ENCODE peak calls at places on chromosome 1, in nine cellular contexts. One of them, this sample, is unnamed.

GRCh38 chr1:171219751-171220385 is 28.4 kb upstream of the FMO1 start:
- DNase-seq in transverse colon: no peak
- DNase-seq in HepG2: no peak
- DNase-seq in K562: no peak
- DNase-seq in sigmoid colon: no peak
- DNase-seq in suprapubic skin: no peak
- DNase-seq in spleen: no peak
- DNase-seq in esophagus muscularis mucosa: no peak
- DNase-seq in stomach: no peak
- DNase-seq in this sample: peak

GRCh38 chr1:205961405-205961804 is 18.1 kb upstream of the SLC26A9 start:
- DNase-seq in HepG2: no peak
- DNase-seq in sigmoid colon: no peak
- DNase-seq in esophagus muscularis mucosa: no peak
- DNase-seq in stomach: no peak
- DNase-seq in transverse colon: no peak
- DNase-seq in K562: no peak
- DNase-seq in suprapubic skin: no peak
- DNase-seq in spleen: no peak
- DNase-seq in this sample: no peak

GRCh38 chr1:86542626-86543025 is 4.3 kb upstream of the CLCA4 start:
- DNase-seq in stomach: no peak
- DNase-seq in sigmoid colon: no peak
- DNase-seq in HepG2: no peak
- DNase-seq in K562: no peak
- DNase-seq in suprapubic skin: no peak
- DNase-seq in esophagus muscularis mucosa: no peak
- DNase-seq in spleen: no peak
- DNase-seq in transverse colon: no peak
- DNase-seq in this sample: no peak

GRCh38 chr1:188769936-188770335 is 1707.7 kb downstream of the BRINP3 start:
- DNase-seq in esophagus muscularis mucosa: no peak
- DNase-seq in spleen: no peak
- DNase-seq in transverse colon: no peak
- DNase-seq in HepG2: no peak
- DNase-seq in stomach: no peak
- DNase-seq in K562: no peak
- DNase-seq in suprapubic skin: no peak
- DNase-seq in sigmoid colon: no peak
- DNase-seq in this sample: no peak

GRCh38 chr1:85718678-85719340 is 10.6 kb upstream of the ZNHIT6 start:
- DNase-seq in esophagus muscularis mucosa: no peak
- DNase-seq in K562: no peak
- DNase-seq in stomach: no peak
- DNase-seq in sigmoid colon: no peak
- DNase-seq in spleen: no peak
- DNase-seq in transverse colon: no peak
- DNase-seq in suprapubic skin: no peak
- DNase-seq in HepG2: no peak
- DNase-seq in this sample: no peak

GRCh38 chr1:10968411-10968826 is 44.0 kb upstream of the TARDBP start:
- DNase-seq in spleen: no peak
- DNase-seq in K562: no peak
- DNase-seq in transverse colon: peak
- DNase-seq in sigmoid colon: no peak
- DNase-seq in stomach: no peak
- DNase-seq in esophagus muscularis mucosa: no peak
- DNase-seq in suprapubic skin: no peak
- DNase-seq in HepG2: no peak
- DNase-seq in this sample: no peak

GRCh38 chr1:201683397-201683796 is 144.5 kb downstream of the NAV1 start:
- DNase-seq in stomach: no peak
- DNase-seq in sigmoid colon: no peak
- DNase-seq in K562: no peak
- DNase-seq in suprapubic skin: no peak
- DNase-seq in transverse colon: no peak
- DNase-seq in spleen: no peak
- DNase-seq in esophagus muscularis mucosa: no peak
- DNase-seq in HepG2: no peak
- DNase-seq in this sample: no peak

GRCh38 chr1:169858467-169858866 is 35.2 kb downstream of the SCYL3 start:
- DNase-seq in HepG2: no peak
- DNase-seq in stomach: no peak
- DNase-seq in transverse colon: no peak
- DNase-seq in suprapubic skin: no peak
- DNase-seq in esophagus muscularis mucosa: no peak
- DNase-seq in sigmoid colon: no peak
- DNase-seq in spleen: no peak
- DNase-seq in K562: no peak
- DNase-seq in this sample: no peak

GRCh38 chr1:107648071-107648470 is 316.9 kb downstream of the VAV3 start:
- DNase-seq in spleen: no peak
- DNase-seq in sigmoid colon: no peak
- DNase-seq in stomach: no peak
- DNase-seq in esophagus muscularis mucosa: no peak
- DNase-seq in K562: no peak
- DNase-seq in suprapubic skin: no peak
- DNase-seq in transverse colon: no peak
- DNase-seq in HepG2: no peak
- DNase-seq in this sample: no peak

GRCh38 chr1:206608108-206608698 is 4.1 kb downstream of the EIF2D start:
- DNase-seq in sigmoid colon: no peak
- DNase-seq in suprapubic skin: no peak
- DNase-seq in HepG2: peak
- DNase-seq in transverse colon: peak
- DNase-seq in stomach: peak
- DNase-seq in K562: peak
- DNase-seq in esophagus muscularis mucosa: no peak
- DNase-seq in spleen: no peak
- DNase-seq in this sample: no peak

GRCh38 chr1:211830055-211830329 is 571 bp downstream of the LPGAT1 start:
- DNase-seq in esophagus muscularis mucosa: no peak
- DNase-seq in sigmoid colon: no peak
- DNase-seq in HepG2: no peak
- DNase-seq in spleen: no peak
- DNase-seq in transverse colon: no peak
- DNase-seq in stomach: no peak
- DNase-seq in suprapubic skin: no peak
- DNase-seq in K562: no peak
- DNase-seq in this sample: no peak

GRCh38 chr1:227662933-227663332 is 72.2 kb downstream of the JMJD4 start:
- DNase-seq in K562: no peak
- DNase-seq in transverse colon: no peak
- DNase-seq in stomach: no peak
- DNase-seq in esophagus muscularis mucosa: no peak
- DNase-seq in sigmoid colon: no peak
- DNase-seq in HepG2: no peak
- DNase-seq in spleen: no peak
- DNase-seq in suprapubic skin: no peak
- DNase-seq in this sample: no peak

GRCh38 chr1:16978589-16979474 is 1.6 kb downstream of the MFAP2 start:
- DNase-seq in esophagus muscularis mucosa: no peak
- DNase-seq in sigmoid colon: peak
- DNase-seq in K562: no peak
- DNase-seq in HepG2: no peak
- DNase-seq in transverse colon: peak
- DNase-seq in stomach: no peak
- DNase-seq in spleen: no peak
- DNase-seq in suprapubic skin: no peak
- DNase-seq in this sample: no peak

GRCh38 chr1:206004821-206005220 is 1.6 kb upstream of the RAB7B start:
- DNase-seq in HepG2: no peak
- DNase-seq in stomach: peak
- DNase-seq in K562: no peak
- DNase-seq in suprapubic skin: peak
- DNase-seq in transverse colon: no peak
- DNase-seq in spleen: no peak
- DNase-seq in esophagus muscularis mucosa: no peak
- DNase-seq in sigmoid colon: no peak
- DNase-seq in this sample: no peak

GRCh38 chr1:66349277-66349676 is 184.7 kb upstream of the SGIP1 start:
- DNase-seq in HepG2: no peak
- DNase-seq in esophagus muscularis mucosa: no peak
- DNase-seq in spleen: no peak
- DNase-seq in K562: no peak
- DNase-seq in sigmoid colon: no peak
- DNase-seq in stomach: no peak
- DNase-seq in suprapubic skin: no peak
- DNase-seq in transverse colon: no peak
- DNase-seq in this sample: no peak

GRCh38 chr1:236142358-236143103 is at the start of gene GPR137B:
- DNase-seq in esophagus muscularis mucosa: no peak
- DNase-seq in transverse colon: peak
- DNase-seq in suprapubic skin: no peak
- DNase-seq in stomach: peak
- DNase-seq in spleen: peak
- DNase-seq in sigmoid colon: no peak
- DNase-seq in K562: peak
- DNase-seq in HepG2: no peak
- DNase-seq in this sample: peak

GRCh38 chr1:8061673-8062386 is 35.7 kb upstream of the ERRFI1 start:
- DNase-seq in K562: no peak
- DNase-seq in esophagus muscularis mucosa: no peak
- DNase-seq in HepG2: no peak
- DNase-seq in transverse colon: no peak
- DNase-seq in sigmoid colon: no peak
- DNase-seq in spleen: no peak
- DNase-seq in suprapubic skin: no peak
- DNase-seq in stomach: no peak
- DNase-seq in this sample: no peak

GRCh38 chr1:165914136-165914798 is 86.9 kb downstream of the UCK2 start:
- DNase-seq in K562: peak
- DNase-seq in HepG2: peak
- DNase-seq in spleen: no peak
- DNase-seq in sigmoid colon: peak
- DNase-seq in transverse colon: peak
- DNase-seq in suprapubic skin: no peak
- DNase-seq in esophagus muscularis mucosa: no peak
- DNase-seq in stomach: peak
- DNase-seq in this sample: peak

GRCh38 chr1:13593511-13594131 is 10.0 kb downstream of the PDPN start:
- DNase-seq in HepG2: no peak
- DNase-seq in sigmoid colon: peak
- DNase-seq in stomach: peak
- DNase-seq in esophagus muscularis mucosa: no peak
- DNase-seq in spleen: no peak
- DNase-seq in transverse colon: peak
- DNase-seq in K562: no peak
- DNase-seq in suprapubic skin: peak
- DNase-seq in this sample: peak

GRCh38 chr1:23423415-23424170 is 955 bp downstream of the TCEA3 start:
- DNase-seq in sigmoid colon: no peak
- DNase-seq in esophagus muscularis mucosa: no peak
- DNase-seq in spleen: no peak
- DNase-seq in HepG2: peak
- DNase-seq in suprapubic skin: no peak
- DNase-seq in K562: no peak
- DNase-seq in transverse colon: peak
- DNase-seq in stomach: peak
- DNase-seq in this sample: no peak
- H3K4me3 ChIP-seq in sigmoid colon: peak
- H3K4me3 ChIP-seq in esophagus muscularis mucosa: peak
- H3K4me3 ChIP-seq in spleen: peak
- H3K4me3 ChIP-seq in HepG2: peak
- H3K4me3 ChIP-seq in suprapubic skin: peak
- H3K4me3 ChIP-seq in K562: no peak
- H3K4me3 ChIP-seq in transverse colon: peak
- H3K4me3 ChIP-seq in stomach: peak
- H3K4me3 ChIP-seq in this sample: peak

GRCh38 chr1:116568925-116569490 is 1.8 kb downstream of the CD58 start:
- DNase-seq in transverse colon: no peak
- DNase-seq in K562: peak
- DNase-seq in stomach: no peak
- DNase-seq in spleen: no peak
- DNase-seq in suprapubic skin: no peak
- DNase-seq in esophagus muscularis mucosa: no peak
- DNase-seq in sigmoid colon: no peak
- DNase-seq in HepG2: no peak
- DNase-seq in this sample: no peak

GRCh38 chr1:116572079-116572478 is 1.3 kb upstream of the CD58 start:
- DNase-seq in suprapubic skin: no peak
- DNase-seq in esophagus muscularis mucosa: peak
- DNase-seq in HepG2: no peak
- DNase-seq in transverse colon: no peak
- DNase-seq in K562: peak
- DNase-seq in stomach: no peak
- DNase-seq in spleen: no peak
- DNase-seq in sigmoid colon: no peak
- DNase-seq in this sample: no peak

GRCh38 chr1:116569776-116570357 is 959 bp downstream of the CD58 start:
- DNase-seq in HepG2: peak
- DNase-seq in transverse colon: peak
- DNase-seq in sigmoid colon: peak
- DNase-seq in esophagus muscularis mucosa: peak
- DNase-seq in stomach: peak
- DNase-seq in suprapubic skin: no peak
- DNase-seq in K562: peak
- DNase-seq in spleen: peak
- DNase-seq in this sample: no peak

GRCh38 chr1:116571215-116571919 is 541 bp upstream of the CD58 start:
- DNase-seq in spleen: peak
- DNase-seq in suprapubic skin: no peak
- DNase-seq in sigmoid colon: no peak
- DNase-seq in esophagus muscularis mucosa: peak
- DNase-seq in K562: peak
- DNase-seq in stomach: no peak
- DNase-seq in transverse colon: no peak
- DNase-seq in HepG2: no peak
- DNase-seq in this sample: no peak

GRCh38 chr1:116570358-116571214 is at the start of gene CD58:
- DNase-seq in sigmoid colon: peak
- DNase-seq in K562: peak
- DNase-seq in suprapubic skin: peak
- DNase-seq in HepG2: peak
- DNase-seq in esophagus muscularis mucosa: peak
- DNase-seq in spleen: peak
- DNase-seq in stomach: peak
- DNase-seq in transverse colon: peak
- DNase-seq in this sample: peak
- TF ChIP-seq POLR2A in sigmoid colon: peak
- TF ChIP-seq POLR2A in K562: peak
- TF ChIP-seq POLR2A in suprapubic skin: peak
- TF ChIP-seq POLR2A in HepG2: peak
- TF ChIP-seq POLR2A in esophagus muscularis mucosa: peak
- TF ChIP-seq POLR2A in spleen: no peak
- TF ChIP-seq POLR2A in stomach: no peak
- TF ChIP-seq POLR2A in transverse colon: peak
- TF ChIP-seq POLR2A in this sample: no peak

GRCh38 chr1:55718758-55719671 is 503.9 kb upstream of the USP24 start:
- DNase-seq in transverse colon: peak
- DNase-seq in stomach: peak
- DNase-seq in esophagus muscularis mucosa: peak
- DNase-seq in suprapubic skin: peak
- DNase-seq in K562: no peak
- DNase-seq in HepG2: peak
- DNase-seq in sigmoid colon: peak
- DNase-seq in spleen: no peak
- DNase-seq in this sample: peak
- TF ChIP-seq POLR2AphosphoS5 in transverse colon: peak
- TF ChIP-seq POLR2AphosphoS5 in stomach: peak
- TF ChIP-seq POLR2AphosphoS5 in esophagus muscularis mucosa: peak
- TF ChIP-seq POLR2AphosphoS5 in suprapubic skin: peak
- TF ChIP-seq POLR2AphosphoS5 in K562: no peak
- TF ChIP-seq POLR2AphosphoS5 in HepG2: no peak
- TF ChIP-seq POLR2AphosphoS5 in sigmoid colon: peak
- TF ChIP-seq POLR2AphosphoS5 in spleen: peak
- TF ChIP-seq POLR2AphosphoS5 in this sample: peak

GRCh38 chr1:115336741-115337140 is 1.3 kb downstream of the NGF start:
- DNase-seq in HepG2: no peak
- DNase-seq in suprapubic skin: no peak
- DNase-seq in transverse colon: no peak
- DNase-seq in K562: no peak
- DNase-seq in sigmoid colon: no peak
- DNase-seq in spleen: no peak
- DNase-seq in stomach: no peak
- DNase-seq in esophagus muscularis mucosa: no peak
- DNase-seq in this sample: no peak
- H3K4me3 ChIP-seq in HepG2: no peak
- H3K4me3 ChIP-seq in suprapubic skin: no peak
- H3K4me3 ChIP-seq in transverse colon: no peak
- H3K4me3 ChIP-seq in K562: no peak
- H3K4me3 ChIP-seq in sigmoid colon: no peak
- H3K4me3 ChIP-seq in spleen: no peak
- H3K4me3 ChIP-seq in stomach: no peak
- H3K4me3 ChIP-seq in esophagus muscularis mucosa: peak
- H3K4me3 ChIP-seq in this sample: no peak